ENCODE peak calls at places on chromosomes 2 and 18, in seven cellular contexts. One of them, this sample, is unnamed.

GRCh38 chr2:75719616-75720015 is 8.9 kb upstream of the GCFC2 start:
- DNase-seq in heart right ventricle: no peak
- DNase-seq in psoas muscle: no peak
- DNase-seq in fibroblast of pulmonary artery: no peak
- DNase-seq in pancreas: no peak
- DNase-seq in kidney: no peak
- DNase-seq in GM23338: no peak
- DNase-seq in this sample: no peak

GRCh38 chr18:31942301-31942998 is 478 bp downstream of the TRAPPC8 start:
- DNase-seq in heart right ventricle: peak
- DNase-seq in psoas muscle: peak
- DNase-seq in fibroblast of pulmonary artery: peak
- DNase-seq in pancreas: peak
- DNase-seq in kidney: no peak
- DNase-seq in GM23338: peak
- DNase-seq in this sample: peak

GRCh38 chr18:60389314-60389713 is 16.7 kb upstream of the MC4R start:
- DNase-seq in heart right ventricle: no peak
- DNase-seq in psoas muscle: no peak
- DNase-seq in fibroblast of pulmonary artery: no peak
- DNase-seq in pancreas: no peak
- DNase-seq in kidney: no peak
- DNase-seq in GM23338: no peak
- DNase-seq in this sample: no peak

GRCh38 chr2:98118161-98118560 is 31.2 kb downstream of the VWA3B start:
- DNase-seq in heart right ventricle: no peak
- DNase-seq in psoas muscle: no peak
- DNase-seq in fibroblast of pulmonary artery: peak
- DNase-seq in pancreas: no peak
- DNase-seq in kidney: no peak
- DNase-seq in GM23338: no peak
- DNase-seq in this sample: peak

GRCh38 chr2:188983427-188984101 is 9.4 kb downstream of the COL3A1 start:
- DNase-seq in heart right ventricle: no peak
- DNase-seq in psoas muscle: no peak
- DNase-seq in fibroblast of pulmonary artery: peak
- DNase-seq in pancreas: no peak
- DNase-seq in kidney: no peak
- DNase-seq in GM23338: peak
- DNase-seq in this sample: peak

GRCh38 chr2:46814160-46814559 is 101.4 kb downstream of the MCFD2 start:
- DNase-seq in heart right ventricle: peak
- DNase-seq in psoas muscle: peak
- DNase-seq in fibroblast of pulmonary artery: peak
- DNase-seq in pancreas: no peak
- DNase-seq in kidney: peak
- DNase-seq in GM23338: no peak
- DNase-seq in this sample: no peak

GRCh38 chr2:199471443-199472057 is 13.8 kb upstream of the SATB2 start:
- DNase-seq in heart right ventricle: no peak
- DNase-seq in psoas muscle: peak
- DNase-seq in fibroblast of pulmonary artery: peak
- DNase-seq in pancreas: peak
- DNase-seq in kidney: peak
- DNase-seq in GM23338: peak
- DNase-seq in this sample: no peak

GRCh38 chr18:29512203-29512602 is 1335.3 kb upstream of the CDH2 start:
- DNase-seq in heart right ventricle: no peak
- DNase-seq in psoas muscle: no peak
- DNase-seq in fibroblast of pulmonary artery: no peak
- DNase-seq in pancreas: no peak
- DNase-seq in kidney: no peak
- DNase-seq in GM23338: no peak
- DNase-seq in this sample: no peak

GRCh38 chr2:113784823-113785744 is 28.6 kb upstream of the SLC35F5 start:
- DNase-seq in heart right ventricle: no peak
- DNase-seq in psoas muscle: no peak
- DNase-seq in fibroblast of pulmonary artery: no peak
- DNase-seq in pancreas: peak
- DNase-seq in kidney: no peak
- DNase-seq in GM23338: no peak
- DNase-seq in this sample: no peak

GRCh38 chr18:68991281-68991680 is 193.4 kb downstream of the CCDC102B start:
- DNase-seq in heart right ventricle: no peak
- DNase-seq in psoas muscle: no peak
- DNase-seq in fibroblast of pulmonary artery: peak
- DNase-seq in pancreas: no peak
- DNase-seq in kidney: no peak
- DNase-seq in GM23338: no peak
- DNase-seq in this sample: no peak

GRCh38 chr2:31163011-31163540 is 24.8 kb upstream of the GALNT14 start:
- DNase-seq in heart right ventricle: no peak
- DNase-seq in psoas muscle: no peak
- DNase-seq in fibroblast of pulmonary artery: no peak
- DNase-seq in pancreas: no peak
- DNase-seq in kidney: no peak
- DNase-seq in GM23338: no peak
- DNase-seq in this sample: no peak

GRCh38 chr2:36433311-36434217 is 78.0 kb downstream of the CRIM1 start:
- DNase-seq in heart right ventricle: peak
- DNase-seq in psoas muscle: no peak
- DNase-seq in fibroblast of pulmonary artery: peak
- DNase-seq in pancreas: no peak
- DNase-seq in kidney: no peak
- DNase-seq in GM23338: no peak
- DNase-seq in this sample: peak

GRCh38 chr18:77039196-77040140 is 93.1 kb downstream of the MBP start:
- DNase-seq in heart right ventricle: no peak
- DNase-seq in psoas muscle: no peak
- DNase-seq in fibroblast of pulmonary artery: no peak
- DNase-seq in pancreas: no peak
- DNase-seq in kidney: peak
- DNase-seq in GM23338: no peak
- DNase-seq in this sample: peak

GRCh38 chr2:15176604-15177003 is 384.5 kb downstream of the NBAS start:
- DNase-seq in heart right ventricle: no peak
- DNase-seq in psoas muscle: no peak
- DNase-seq in fibroblast of pulmonary artery: no peak
- DNase-seq in pancreas: no peak
- DNase-seq in kidney: no peak
- DNase-seq in GM23338: no peak
- DNase-seq in this sample: no peak

GRCh38 chr2:34979148-34979547 is 1376.4 kb upstream of the CRIM1 start:
- DNase-seq in heart right ventricle: no peak
- DNase-seq in psoas muscle: no peak
- DNase-seq in fibroblast of pulmonary artery: no peak
- DNase-seq in pancreas: no peak
- DNase-seq in kidney: no peak
- DNase-seq in GM23338: no peak
- DNase-seq in this sample: no peak

GRCh38 chr2:120531365-120531764 is 185.4 kb downstream of the INHBB start:
- DNase-seq in heart right ventricle: no peak
- DNase-seq in psoas muscle: no peak
- DNase-seq in fibroblast of pulmonary artery: peak
- DNase-seq in pancreas: no peak
- DNase-seq in kidney: no peak
- DNase-seq in GM23338: no peak
- DNase-seq in this sample: no peak

GRCh38 chr18:77376043-77376732 is 126.5 kb downstream of the GALR1 start:
- DNase-seq in heart right ventricle: no peak
- DNase-seq in psoas muscle: no peak
- DNase-seq in fibroblast of pulmonary artery: no peak
- DNase-seq in pancreas: peak
- DNase-seq in kidney: no peak
- DNase-seq in GM23338: peak
- DNase-seq in this sample: no peak

DNA sequence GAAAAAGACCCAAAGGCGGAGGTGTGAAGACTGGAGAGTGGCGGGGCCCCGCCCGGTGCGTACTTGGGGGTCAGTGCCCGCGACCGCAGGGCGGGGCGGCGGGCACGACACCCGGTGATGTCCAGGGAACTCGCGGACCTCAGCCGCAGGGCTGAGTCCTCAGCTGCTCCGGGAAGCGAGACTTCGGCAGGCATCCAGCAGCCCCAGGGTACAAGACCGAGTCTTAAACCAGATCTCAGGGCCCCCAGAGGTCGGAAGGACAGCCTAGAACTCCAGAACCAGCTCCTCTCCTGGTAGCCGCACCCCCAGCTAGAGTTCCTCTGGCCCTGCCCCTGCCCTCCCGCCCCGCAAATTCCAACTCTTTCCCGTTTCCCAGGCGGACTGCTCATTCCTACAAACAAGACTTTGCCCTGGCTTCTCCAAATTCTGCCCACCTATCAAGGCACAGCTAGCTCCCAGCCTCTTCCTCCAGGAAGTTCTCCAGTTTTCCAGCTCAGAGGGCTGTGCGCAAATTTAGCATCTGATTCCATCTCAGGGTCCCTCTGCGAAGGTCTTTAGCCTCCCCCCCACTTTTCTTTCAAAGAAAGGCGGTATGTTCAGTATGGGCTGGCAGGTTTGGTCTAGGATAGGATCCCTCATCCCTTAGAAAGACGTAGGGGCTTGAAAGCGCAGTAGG is 26.0 kb upstream of the NOTO start:
- DNase-seq in heart right ventricle: peak
- DNase-seq in psoas muscle: peak
- DNase-seq in fibroblast of pulmonary artery: peak
- DNase-seq in pancreas: peak
- DNase-seq in kidney: peak
- DNase-seq in GM23338: peak
- DNase-seq in this sample: no peak
- TF ChIP-seq CTCF in heart right ventricle: no peak
- TF ChIP-seq CTCF in psoas muscle: no peak
- TF ChIP-seq CTCF in fibroblast of pulmonary artery: no peak
- TF ChIP-seq CTCF in pancreas: no peak
- TF ChIP-seq CTCF in kidney: no peak
- TF ChIP-seq CTCF in GM23338: no peak
- TF ChIP-seq CTCF in this sample: no peak

DNA sequence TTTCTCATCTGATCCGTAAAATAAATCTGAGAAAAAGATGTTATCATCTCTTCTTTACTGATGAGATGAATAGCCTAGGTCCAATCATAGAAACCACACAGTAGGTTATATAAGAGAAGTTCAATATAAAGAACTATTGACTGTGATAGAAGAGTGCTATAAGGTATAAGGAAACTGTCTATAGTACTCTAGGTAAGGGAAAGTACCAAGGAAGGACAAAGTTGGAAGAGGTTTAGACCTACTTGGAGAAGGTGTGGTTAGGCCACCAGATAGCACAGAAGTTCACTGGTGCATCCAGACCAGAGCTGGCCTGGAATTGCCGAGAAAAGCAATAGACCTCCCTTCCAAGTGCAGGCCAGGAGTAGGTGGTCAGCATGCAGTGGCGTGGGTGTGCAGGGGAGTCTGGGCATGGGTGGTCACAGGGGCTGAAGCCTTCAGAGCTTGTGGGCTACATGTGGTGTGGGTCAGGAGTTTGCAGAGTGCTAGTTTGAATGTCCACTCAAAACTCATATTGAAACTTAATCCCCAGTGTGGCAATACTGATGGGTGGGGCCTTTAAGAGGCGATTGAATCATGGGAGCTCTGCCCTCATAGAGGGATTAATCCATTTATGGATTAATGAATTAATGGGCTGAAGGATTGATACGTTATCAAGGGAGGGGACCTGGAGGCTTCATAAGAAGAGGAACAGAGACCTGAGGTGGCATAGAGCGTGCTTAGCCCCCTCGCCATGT is 86.3 kb downstream of the ALPK2 start:
- DNase-seq in heart right ventricle: no peak
- DNase-seq in psoas muscle: no peak
- DNase-seq in fibroblast of pulmonary artery: no peak
- DNase-seq in pancreas: no peak
- DNase-seq in kidney: no peak
- DNase-seq in GM23338: no peak
- DNase-seq in this sample: peak
- H3K4me3 ChIP-seq in heart right ventricle: no peak
- H3K4me3 ChIP-seq in psoas muscle: no peak
- H3K4me3 ChIP-seq in fibroblast of pulmonary artery: no peak
- H3K4me3 ChIP-seq in pancreas: no peak
- H3K4me3 ChIP-seq in kidney: no peak
- H3K4me3 ChIP-seq in GM23338: no peak
- H3K4me3 ChIP-seq in this sample: no peak

GRCh38 chr2:148978026-148978685 is 60.3 kb upstream of the LYPD6B start:
- DNase-seq in heart right ventricle: no peak
- DNase-seq in psoas muscle: no peak
- DNase-seq in fibroblast of pulmonary artery: no peak
- DNase-seq in pancreas: no peak
- DNase-seq in kidney: no peak
- DNase-seq in GM23338: peak
- DNase-seq in this sample: no peak
- TF ChIP-seq CTCF in heart right ventricle: no peak
- TF ChIP-seq CTCF in psoas muscle: no peak
- TF ChIP-seq CTCF in fibroblast of pulmonary artery: no peak
- TF ChIP-seq CTCF in pancreas: no peak
- TF ChIP-seq CTCF in kidney: no peak
- TF ChIP-seq CTCF in GM23338: peak
- TF ChIP-seq CTCF in this sample: no peak

DNA sequence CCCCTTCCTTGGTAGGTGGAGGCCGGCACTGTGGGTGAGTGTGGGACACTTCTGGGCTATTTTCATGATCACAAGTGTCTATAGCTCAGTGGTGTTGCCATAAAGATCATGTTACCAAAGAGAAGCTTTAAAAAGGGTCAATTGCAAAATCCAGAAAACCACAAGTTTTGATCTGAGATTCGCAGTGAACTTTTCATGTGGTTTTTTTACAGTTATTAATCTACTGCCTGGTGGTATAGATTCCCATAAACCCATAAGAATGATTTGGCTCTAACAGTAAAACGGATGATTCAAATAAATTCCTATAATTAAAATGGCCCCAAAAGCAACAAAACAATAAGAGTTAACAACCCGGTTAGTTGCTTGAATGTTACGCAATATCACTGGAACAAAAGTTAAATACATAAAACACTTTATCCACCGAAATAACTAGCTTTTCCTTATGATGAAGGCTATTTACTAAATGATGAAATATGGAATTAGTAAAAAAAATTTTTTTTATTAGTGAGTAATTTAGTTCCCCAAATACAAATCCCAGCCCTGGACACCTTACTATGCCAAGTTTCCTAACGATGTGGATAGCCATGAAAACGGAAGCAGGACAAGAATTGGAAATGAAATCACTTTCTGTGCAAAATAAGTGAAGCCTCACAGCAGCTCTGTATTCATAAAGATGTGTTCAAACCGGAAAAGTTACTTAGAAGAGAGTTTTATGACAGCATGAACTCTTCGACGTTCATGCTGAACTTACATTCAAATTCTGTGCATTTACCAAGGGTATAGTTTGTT is 95.7 kb upstream of the THOC1 start:
- DNase-seq in heart right ventricle: no peak
- DNase-seq in psoas muscle: no peak
- DNase-seq in fibroblast of pulmonary artery: peak
- DNase-seq in pancreas: no peak
- DNase-seq in kidney: no peak
- DNase-seq in GM23338: no peak
- DNase-seq in this sample: no peak
- H3K4me3 ChIP-seq in heart right ventricle: no peak
- H3K4me3 ChIP-seq in psoas muscle: no peak
- H3K4me3 ChIP-seq in fibroblast of pulmonary artery: no peak
- H3K4me3 ChIP-seq in pancreas: no peak
- H3K4me3 ChIP-seq in kidney: no peak
- H3K4me3 ChIP-seq in GM23338: no peak
- H3K4me3 ChIP-seq in this sample: no peak